ENCODE peak calls at places on chromosome X, in four cellular contexts. Y is HepG2, E is K562, V is GM12878. F is an unnamed sample.

GRCh38 chrX:86295293-86295692 is 147.0 kb downstream of the DACH2 start:
- DNase-seq in Y (no peak), E (no peak), V (no peak), F (no peak)

GRCh38 chrX:8103655-8104054 is 67.4 kb downstream of the VCX2 start:
- DNase-seq in Y (no peak), E (no peak), V (no peak), F (no peak)

GRCh38 chrX:41781500-41781899 is 57.5 kb downstream of the GPR82 start:
- DNase-seq in Y (peak; percentile 36), E (peak; percentile 34), V (no peak), F (peak; percentile 63)

GRCh38 chrX:40152706-40153334 is 55.1 kb upstream of the BCOR start:
- DNase-seq in Y (no peak), E (no peak), V (no peak), F (no peak)

GRCh38 chrX:155747520-155747919 is 133.6 kb upstream of the VAMP7 start:
- DNase-seq in Y (no peak), E (no peak), V (no peak), F (no peak)

GRCh38 chrX:41922694-41923171 is 621 bp downstream of the CASK start:
- DNase-seq in Y (no peak), E (peak; percentile 22), V (no peak), F (peak; percentile 17)

GRCh38 chrX:115333446-115333845 is 43.9 kb downstream of the LUZP4 start:
- DNase-seq in Y (no peak), E (no peak), V (no peak), F (no peak)

GRCh38 chrX:64850371-64851082 is 125.7 kb downstream of the ZC4H2 start:
- DNase-seq in Y (no peak), E (no peak), V (no peak), F (no peak)

GRCh38 chrX:130347336-130347735 is 7.6 kb downstream of the SLC25A14 start:
- DNase-seq in Y (no peak), E (no peak), V (no peak), F (no peak)

GRCh38 chrX:46587158-46587557 is 13.6 kb downstream of the CHST7 start:
- DNase-seq in Y (no peak), E (no peak), V (peak; percentile 55), F (no peak)

GRCh38 chrX:20362268-20363002 is 95.7 kb upstream of the RPS6KA3 start:
- DNase-seq in Y (peak; percentile 93), E (no peak), V (no peak), F (peak; percentile 12)

GRCh38 chrX:46444011-46444410 is 101.2 kb downstream of the ZNF674 start:
- DNase-seq in Y (peak; percentile 40), E (no peak), V (no peak), F (no peak)

GRCh38 chrX:3717742-3718420 is 4.4 kb upstream of the PRKX start:
- DNase-seq in Y (no peak), E (no peak), V (no peak), F (no peak)

GRCh38 chrX:124378643-124379042 is 32.3 kb downstream of the SH2D1A start:
- DNase-seq in Y (no peak), E (no peak), V (no peak), F (no peak)

GRCh38 chrX:20248592-20249192 is 18.0 kb downstream of the RPS6KA3 start:
- DNase-seq in Y (no peak), E (no peak), V (no peak), F (no peak)

GRCh38 chrX:151725338-151725614 is 9.3 kb upstream of the CNGA2 start:
- DNase-seq in Y (no peak), E (no peak), V (no peak), F (no peak)

GRCh38 chrX:70026112-70026850 is 23.5 kb downstream of the AWAT2 start:
- DNase-seq in Y (no peak), E (no peak), V (no peak), F (no peak)

GRCh38 chrX:2691543-2692220 is 587 bp downstream of the CD99 start:
- DNase-seq in Y (no peak), E (peak; percentile 47), V (no peak), F (no peak)

GRCh38 chrX:79161655-79162054 is 17.2 kb downstream of the GPR174 start:
- DNase-seq in Y (no peak), E (no peak), V (peak; percentile 72), F (no peak)

GRCh38 chrX:69616520-69617203 is 749 bp downstream of the EDA start:
- DNase-seq in Y (peak; percentile 0), E (no peak), V (no peak), F (peak; percentile 17)

GRCh38 chrX:97294016-97294415 is 410.3 kb downstream of the RPA4 start:
- DNase-seq in Y (no peak), E (no peak), V (no peak), F (no peak)

GRCh38 chrX:96721398-96721797 is 36.8 kb downstream of the DIAPH2 start:
- DNase-seq in Y (peak; percentile 65), E (no peak), V (peak; percentile 50), F (no peak)

GRCh38 chrX:136260801-136261200 is 9.6 kb upstream of the MAP7D3 start:
- DNase-seq in Y (no peak), E (no peak), V (no peak), F (no peak)

GRCh38 chrX:71941771-71942170 is 31.1 kb downstream of the NHSL2 start:
- DNase-seq in Y (no peak), E (no peak), V (no peak), F (no peak)

GRCh38 chrX:39613508-39613921 is 484.2 kb downstream of the BCOR start:
- DNase-seq in Y (no peak), E (no peak), V (no peak), F (peak; percentile 28)

GRCh38 chrX:69541959-69542358 is 37.8 kb downstream of the NALF2 start:
- DNase-seq in Y (no peak), E (no peak), V (no peak), F (no peak)

GRCh38 chrX:138794285-138794684 is 82.8 kb upstream of the FGF13 start:
- DNase-seq in Y (no peak), E (no peak), V (no peak), F (no peak)

GRCh38 chrX:46929439-46930018 is 17.3 kb downstream of the JADE3 start:
- DNase-seq in Y (no peak), E (no peak), V (no peak), F (no peak)

GRCh38 chrX:81316163-81316562 is 114.3 kb downstream of the SH3BGRL start:
- DNase-seq in Y (no peak), E (no peak), V (no peak), F (no peak)

GRCh38 chrX:150587585-150588503 is 19.4 kb downstream of the MTM1 start:
- DNase-seq in Y (no peak), E (peak; percentile 36), V (no peak), F (peak; percentile 37)

GRCh38 chrX:74506310-74507115 is 85.2 kb downstream of the SLC16A2 start:
- DNase-seq in Y (no peak), E (no peak), V (peak; percentile 42), F (no peak)

GRCh38 chrX:39307488-39307887 is 506.2 kb downstream of the MID1IP1 start:
- DNase-seq in Y (no peak), E (no peak), V (no peak), F (no peak)

GRCh38 chrX:24100713-24101112 is 46.0 kb downstream of the EIF2S3 start:
- DNase-seq in Y (no peak), E (no peak), V (no peak), F (no peak)

GRCh38 chrX:133638285-133638684 is 223.0 kb upstream of the GPC4 start:
- DNase-seq in Y (no peak), E (no peak), V (no peak), F (no peak)

GRCh38 chrX:40272786-40273185 is 175.0 kb upstream of the BCOR start:
- DNase-seq in Y (no peak), E (no peak), V (no peak), F (no peak)

GRCh38 chrX:45769919-45770582 is 569.4 kb upstream of the DIPK2B start:
- DNase-seq in Y (peak; percentile 88), E (peak; percentile 41), V (peak; percentile 51), F (peak; percentile 55)

GRCh38 chrX:39969099-39969825 is 128.5 kb downstream of the BCOR start:
- DNase-seq in Y (no peak), E (no peak), V (no peak), F (peak; percentile 72)

GRCh38 chrX:112510629-112511028 is 169.1 kb downstream of the LHFPL1 start:
- DNase-seq in Y (no peak), E (no peak), V (no peak), F (no peak)

GRCh38 chrX:112512509-112512908 is 167.2 kb downstream of the LHFPL1 start:
- DNase-seq in Y (no peak), E (no peak), V (no peak), F (no peak)

DNA sequence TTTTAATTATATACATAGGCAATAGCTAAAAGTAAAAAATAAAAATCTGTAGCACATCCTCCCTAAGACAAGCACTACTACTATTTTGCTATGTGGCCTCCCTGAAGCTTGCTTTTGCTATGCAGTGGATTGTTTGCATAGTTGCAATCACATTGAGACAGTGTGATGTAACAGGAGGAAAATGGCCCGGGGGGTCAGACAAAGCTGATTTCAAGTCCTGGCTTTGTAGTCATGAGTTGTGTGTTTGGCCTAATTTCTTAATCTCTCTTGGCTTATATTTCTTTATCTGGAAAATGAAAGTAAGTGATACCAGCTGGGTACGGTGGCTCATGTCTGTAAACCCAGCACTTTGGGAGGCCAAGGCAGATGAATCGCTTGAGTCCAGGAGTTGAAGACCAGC is 166.6 kb downstream of the LHFPL1 start:
- DNase-seq in Y (no peak), E (no peak), V (no peak), F (no peak)
- TF ChIP-seq TARDBP in Y (no peak), E (no peak), V (no peak), F (no peak)

GRCh38 chrX:132041016-132041415 is 17.9 kb downstream of the STK26 start:
- DNase-seq in Y (no peak), E (no peak), V (no peak), F (no peak)
- TF ChIP-seq FOXK2 in Y (no peak), E (no peak), V (no peak), F (no peak)

DNA sequence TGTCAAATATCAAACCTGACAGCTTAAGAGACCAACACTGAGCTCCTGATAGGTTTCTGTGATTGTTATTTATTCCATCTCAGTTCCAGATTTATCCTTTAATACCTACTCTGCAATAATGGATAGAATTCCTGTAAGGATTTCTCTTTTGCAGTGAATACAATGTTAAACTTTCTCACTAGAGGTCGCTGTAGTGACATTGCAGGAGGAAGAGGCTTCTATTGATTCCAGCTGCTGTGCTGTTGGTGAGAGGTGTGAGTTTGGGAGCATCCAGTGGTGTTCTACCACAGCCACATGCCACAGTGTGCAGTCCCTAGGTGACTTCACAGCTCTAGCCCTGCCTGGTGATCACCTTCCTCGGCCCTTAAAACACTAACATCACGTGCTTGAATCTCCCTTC is 34.6 kb upstream of the DCAF8L2 start:
- DNase-seq in Y (peak; percentile 41), E (no peak), V (no peak), F (peak; percentile 35)
- TF ChIP-seq TARDBP in Y (no peak), E (no peak), V (no peak), F (no peak)

GRCh38 chrX:109345866-109346265 is 136.0 kb downstream of the GUCY2F start:
- DNase-seq in Y (no peak), E (no peak), V (no peak), F (no peak)
- TF ChIP-seq FOXK2 in Y (no peak), E (no peak), V (no peak), F (no peak)